ENCODE peak calls at places on chromosomes 13 and 19, in six cellular contexts. N, L, V, T, Y and M are unnamed samples.

GRCh38 chr13:73939603-73940002 is 194.6 kb downstream of the KLF12 start:
- DNase-seq in V (no peak), L (no peak), Y (no peak), T (no peak), N (no peak), M (no peak)

GRCh38 chr13:50393641-50394040 is 378.4 kb downstream of the KCNRG start:
- DNase-seq in V (no peak), L (no peak), Y (no peak), T (no peak), N (no peak), M (no peak)

GRCh38 chr19:41352609-41353465 is 885 bp downstream of the TGFB1 start:
- DNase-seq in T (no peak), L (peak; percentile 74), V (peak; percentile 54), N (peak; percentile 78), Y (peak; percentile 84), M (peak; percentile 69)

GRCh38 chr13:46160474-46161066 is 21.4 kb downstream of the LCP1 start:
- DNase-seq in V (peak; percentile 58), Y (peak; percentile 55), N (peak; percentile 55), T (no peak), L (peak; percentile 88), M (peak; percentile 69)

GRCh38 chr13:99404005-99404755 is 97.0 kb upstream of the GPR183 start:
- DNase-seq in V (peak; percentile 13), T (no peak), L (no peak), N (no peak), Y (no peak), M (no peak)

GRCh38 chr13:83819611-83820010 is 62.7 kb downstream of the SLITRK1 start:
- DNase-seq in T (no peak), V (no peak), Y (no peak), L (no peak), N (no peak), M (no peak)

GRCh38 chr13:40672310-40673060 is 6.0 kb upstream of the FOXO1 start:
- DNase-seq in N (peak; percentile 70), L (no peak), T (no peak), Y (peak; percentile 84), V (peak; percentile 73), M (peak; percentile 90)

GRCh38 chr13:32734511-32734910 is 148.3 kb downstream of the PDS5B start:
- DNase-seq in T (no peak), V (no peak), Y (peak; percentile 5), N (peak; percentile 10), L (peak; percentile 30), M (peak; percentile 37)

GRCh38 chr19:13149628-13150186 is 468 bp downstream of the STX10 start:
- DNase-seq in Y (no peak), T (no peak), N (peak; percentile 52), L (peak; percentile 79), V (peak; percentile 37), M (peak; percentile 61)

GRCh38 chr19:39218230-39219007 is 14.4 kb upstream of the SYCN start:
- DNase-seq in Y (no peak), L (no peak), V (no peak), N (no peak), T (no peak), M (no peak)

GRCh38 chr19:48481846-48482639 is 12.9 kb downstream of the CYTH2 start:
- DNase-seq in Y (no peak), L (no peak), N (no peak), V (no peak), T (no peak), M (no peak)

GRCh38 chr13:28035146-28035782 is 46.8 kb upstream of the URAD start:
- DNase-seq in V (no peak), T (no peak), Y (no peak), N (peak; percentile 8), L (peak; percentile 66), M (no peak)

GRCh38 chr13:44762946-44763345 is 186.8 kb upstream of the TSC22D1 start:
- DNase-seq in T (no peak), Y (no peak), N (no peak), V (no peak), L (no peak), M (peak; percentile 21)

GRCh38 chr13:75010941-75011340 is 471.0 kb downstream of the TBC1D4 start:
- DNase-seq in L (no peak), V (no peak), N (no peak), T (no peak), Y (no peak), M (no peak)

GRCh38 chr13:46286972-46287371 is 75.2 kb downstream of the LRRC63 start:
- DNase-seq in L (no peak), V (no peak), N (no peak), Y (no peak), T (no peak), M (no peak)

GRCh38 chr13:51495300-51495699 is 42.5 kb upstream of the INTS6 start:
- DNase-seq in L (no peak), N (no peak), V (no peak), Y (no peak), T (no peak), M (no peak)

GRCh38 chr13:99214232-99214631 is 13.6 kb downstream of the UBAC2 start:
- DNase-seq in N (no peak), Y (no peak), V (no peak), L (no peak), T (peak; percentile 67), M (no peak)

GRCh38 chr13:99057310-99057975 is 79.6 kb upstream of the DOCK9 start:
- DNase-seq in T (no peak), Y (no peak), L (peak; percentile 15), V (no peak), N (peak; percentile 42), M (no peak)

DNA sequence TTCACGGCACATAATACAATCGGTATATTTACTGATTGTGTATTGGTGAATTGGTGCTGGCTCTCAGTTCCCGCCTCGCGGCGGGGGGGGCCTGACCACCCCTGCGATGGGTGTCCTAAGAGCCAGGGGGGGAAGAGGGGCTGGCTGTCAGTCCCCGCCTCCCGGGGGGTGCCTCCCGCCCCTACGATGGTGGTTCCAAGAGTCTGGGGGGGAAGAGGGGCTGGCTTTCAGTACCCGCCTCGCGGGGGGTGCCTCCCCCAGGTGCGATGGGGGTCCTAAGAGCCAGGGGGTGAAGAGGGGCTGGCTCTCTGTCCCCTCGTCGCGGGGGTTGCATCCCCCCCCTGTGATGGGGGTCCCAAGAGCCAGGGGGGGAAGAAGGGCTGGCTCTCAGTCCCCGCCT is 2321.8 kb upstream of the PCDH20 start:
- DNase-seq in V (peak; percentile 13), Y (no peak), T (no peak), L (no peak), N (no peak), M (no peak)
- TF ChIP-seq MYC in V (no peak), Y (no peak), T (no peak), L (no peak), N (no peak), M (no peak)

DNA sequence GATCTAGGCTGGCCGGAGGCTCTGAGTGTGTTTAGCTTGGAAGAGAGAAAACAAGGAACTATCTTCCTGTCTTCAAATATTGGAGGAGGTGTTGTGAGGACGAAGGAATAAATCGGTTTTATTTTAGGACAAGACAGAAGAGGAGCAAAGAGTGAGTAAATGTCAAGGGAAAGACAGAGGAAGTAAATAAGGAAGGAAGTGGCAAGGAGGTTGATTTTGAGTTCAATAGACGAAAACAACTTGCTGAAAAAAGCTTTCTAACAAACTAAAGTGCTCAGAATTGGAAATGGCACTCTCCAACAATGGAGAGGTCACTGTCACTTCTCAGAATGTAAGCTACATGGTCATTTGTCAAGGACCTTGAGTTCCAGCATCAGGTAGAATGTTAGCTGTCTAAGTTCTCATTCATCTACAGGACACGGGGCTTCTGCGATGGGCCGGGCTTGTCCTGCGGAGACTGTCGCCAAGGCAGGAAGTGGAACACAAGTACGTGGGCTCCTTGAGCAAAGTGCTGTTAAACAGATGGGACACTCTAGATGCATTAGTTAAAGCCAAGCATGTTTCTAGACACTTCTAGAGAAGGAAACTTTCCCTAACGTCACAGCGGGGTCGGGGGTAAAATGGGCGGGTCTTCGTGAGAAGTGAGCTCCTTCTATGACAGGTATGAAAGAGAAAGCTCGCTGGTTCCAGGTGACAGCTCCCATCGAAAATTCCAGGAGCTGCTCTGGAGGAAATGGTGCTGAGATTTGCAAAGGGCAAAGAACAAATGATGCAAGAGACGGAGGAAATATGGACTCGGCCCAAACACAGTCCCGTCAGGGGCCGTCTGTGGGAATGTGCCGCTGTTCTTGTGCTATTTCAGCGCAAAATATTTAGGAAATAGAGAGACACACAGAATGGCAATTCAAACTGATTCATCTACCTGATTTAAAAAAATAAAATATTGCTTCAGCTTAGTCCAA is 103.9 kb upstream of the UBL3 start:
- DNase-seq in L (peak; percentile 27), Y (no peak), V (no peak), N (no peak), T (no peak), M (no peak)
- TF ChIP-seq MYC in L (no peak), Y (no peak), V (no peak), N (no peak), T (no peak), M (no peak)

DNA sequence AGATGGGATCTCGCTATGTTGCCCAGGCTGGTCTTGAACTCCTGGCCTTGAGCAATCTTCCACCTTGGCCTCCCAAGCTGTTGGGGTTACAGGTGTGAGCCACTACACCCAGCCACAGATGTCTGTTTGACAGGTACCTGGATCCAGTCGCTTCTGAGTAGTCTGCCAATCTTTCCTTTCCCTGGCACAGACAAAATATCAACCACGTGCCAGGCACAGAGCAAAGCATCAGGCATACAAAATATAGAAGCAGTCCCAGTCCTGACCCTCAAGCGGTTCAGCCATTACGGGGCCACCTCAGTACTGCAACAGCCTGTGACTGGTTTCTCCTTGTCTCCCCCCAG is 3.8 kb downstream of the ELAVL1 start:
- DNase-seq in L (no peak), V (no peak), T (no peak), Y (peak; percentile 28), N (no peak), M (no peak)
- TF ChIP-seq MYC in L (no peak), V (no peak), T (no peak), Y (no peak), N (no peak), M (no peak)

DNA sequence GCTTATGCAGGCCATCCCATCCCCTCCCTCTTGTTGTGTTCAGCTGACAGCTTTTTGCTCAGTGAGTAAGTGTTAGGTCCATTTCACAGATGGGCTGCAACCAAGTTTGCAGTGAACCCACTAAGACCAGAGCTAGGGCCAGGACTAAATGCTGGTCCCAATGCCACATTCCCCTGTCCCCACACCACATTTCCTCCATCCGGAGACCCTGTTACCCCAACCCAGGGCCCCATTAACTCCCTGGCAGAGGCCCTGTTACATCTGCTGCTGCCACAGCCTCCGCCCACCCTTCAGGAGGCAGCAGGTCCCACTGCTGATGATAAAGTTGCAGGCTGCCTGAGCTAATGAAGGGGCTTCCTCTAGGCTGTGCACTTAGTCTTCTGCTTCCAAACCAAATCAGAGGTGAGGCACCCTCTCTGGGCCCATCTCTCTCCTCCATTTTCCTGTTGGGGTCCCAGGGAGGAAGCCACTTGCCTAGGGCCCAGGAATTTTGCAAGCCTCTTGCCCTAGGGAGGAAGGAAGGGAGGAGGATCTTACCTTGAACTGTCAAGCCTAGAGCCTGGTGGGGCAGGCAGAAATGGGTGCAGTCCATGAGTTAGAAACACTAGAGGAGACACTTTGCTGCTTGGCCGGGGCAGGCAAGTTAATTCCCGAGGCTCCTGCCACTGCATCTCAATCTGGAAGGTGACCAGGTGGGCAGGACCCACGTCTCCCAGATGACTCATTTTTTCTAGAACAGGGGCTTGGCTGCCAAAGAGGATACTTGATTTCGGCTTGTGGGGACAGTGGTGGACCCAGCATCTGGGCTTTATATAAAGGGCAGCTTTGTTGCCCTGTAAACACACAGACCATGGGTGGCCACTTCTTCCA is 3.4 kb upstream of the USF2 start:
- DNase-seq in N (no peak), L (no peak), Y (no peak), T (no peak), V (no peak), M (no peak)
- TF ChIP-seq MYC in N (no peak), L (no peak), Y (no peak), T (no peak), V (no peak), M (no peak)

DNA sequence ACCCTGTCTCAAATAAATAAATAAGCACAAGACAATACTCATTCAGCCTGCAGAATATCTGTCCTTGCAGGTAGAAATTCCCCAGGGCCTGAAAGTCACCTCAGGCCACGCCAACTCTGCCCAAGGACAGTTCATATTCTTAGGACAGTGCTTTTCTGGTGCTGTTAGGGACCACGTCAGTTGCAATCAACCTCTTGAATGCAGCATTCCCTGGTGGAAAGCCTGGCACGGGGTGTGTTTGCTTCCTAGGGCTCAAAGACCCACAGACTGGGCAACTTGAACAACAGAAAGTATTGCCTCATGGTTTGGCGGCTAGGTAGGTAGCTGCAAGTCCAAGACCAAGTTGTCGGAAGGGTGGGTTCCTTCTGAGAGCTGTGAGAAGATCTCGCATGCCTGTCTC is 160.3 kb downstream of the KCTD15 start:
- DNase-seq in N (no peak), V (no peak), L (no peak), Y (no peak), T (no peak), M (no peak)
- TF ChIP-seq MYC in N (no peak), V (no peak), L (no peak), Y (no peak), T (no peak), M (no peak)